ENCODE peak calls at places on chromosomes 11 and 22, in six cellular contexts. C, F, Q, P, N and M are unnamed samples.

GRCh38 chr11:8720868-8721739 is 38.5 kb downstream of the RPL27A start:
- DNase-seq in F (no peak), N (peak; percentile 71), C (no peak), P (peak; percentile 23), Q (no peak), M (no peak)

GRCh38 chr11:95074806-95075563 is 8.3 kb downstream of the SRSF8 start:
- DNase-seq in C (no peak), Q (no peak), N (no peak), F (no peak), P (no peak), M (no peak)

GRCh38 chr22:28369849-28370248 is 309.8 kb downstream of the TTC28 start:
- DNase-seq in C (no peak), Q (no peak), F (no peak), P (no peak), N (no peak), M (no peak)

GRCh38 chr22:35521358-35522264 is 19.0 kb upstream of the RASD2 start:
- DNase-seq in Q (no peak), P (no peak), F (no peak), N (no peak), C (no peak), M (no peak)

GRCh38 chr11:57426754-57427691 is at the start of gene SLC43A3:
- DNase-seq in P (peak; percentile 74), Q (peak; percentile 83), F (peak; percentile 79), N (peak; percentile 58), C (peak; percentile 82), M (peak; percentile 17)

GRCh38 chr11:63986156-63986931 is at the start of gene OTUB1:
- DNase-seq in F (peak; percentile 99), C (peak; percentile 86), N (peak; percentile 98), Q (peak; percentile 92), P (peak; percentile 94), M (peak; percentile 91)

GRCh38 chr11:35567737-35568465 is 42.5 kb upstream of the PAMR1 start:
- DNase-seq in F (peak; percentile 43), C (peak; percentile 65), N (peak; percentile 85), P (peak; percentile 56), Q (no peak), M (no peak)

GRCh38 chr22:44184006-44184405 is 3.3 kb downstream of the PARVG start:
- DNase-seq in C (no peak), P (no peak), F (no peak), N (no peak), Q (no peak), M (no peak)

GRCh38 chr11:27040302-27041115 is at the start of gene BBOX1:
- DNase-seq in Q (no peak), F (no peak), C (no peak), N (no peak), P (no peak), M (no peak)

GRCh38 chr22:11613898-11614755 is 3913.9 kb upstream of the OR11H1 start:
- DNase-seq in P (no peak), F (no peak), N (no peak), Q (no peak), C (no peak), M (no peak)

GRCh38 chr22:23054531-23055257 is 15.6 kb upstream of the GNAZ start:
- DNase-seq in P (no peak), F (peak; percentile 18), N (no peak), C (no peak), Q (peak; percentile 36), M (no peak)

GRCh38 chr22:50481440-50482106 is at the start of gene ADM2:
- DNase-seq in F (peak; percentile 79), C (no peak), Q (peak; percentile 89), P (peak; percentile 38), N (no peak), M (peak; percentile 49)

GRCh38 chr11:17405232-17406005 is 17.0 kb upstream of the KCNJ11 start:
- DNase-seq in C (peak; percentile 7), F (peak; percentile 54), N (no peak), Q (peak; percentile 55), P (peak; percentile 70), M (no peak)

GRCh38 chr11:63020671-63021255 is 5.1 kb upstream of the SLC22A8 start:
- DNase-seq in N (no peak), Q (peak; percentile 97), F (peak; percentile 85), P (no peak), C (no peak), M (peak; percentile 33)

GRCh38 chr22:27097933-27098332 is 440.5 kb downstream of the MIAT start:
- DNase-seq in Q (no peak), C (no peak), N (no peak), F (no peak), P (no peak), M (no peak)

GRCh38 chr11:132439711-132440300 is 1069.4 kb downstream of the NTM start:
- DNase-seq in C (no peak), Q (no peak), F (no peak), P (no peak), N (no peak), M (no peak)

GRCh38 chr22:44419429-44419828 is 78.6 kb downstream of the RTL6 start:
- DNase-seq in P (no peak), F (no peak), Q (no peak), N (no peak), C (peak; percentile 40), M (no peak)

GRCh38 chr11:67312187-67313021 is 9.1 kb downstream of the SSH3 start:
- DNase-seq in N (peak; percentile 86), Q (no peak), F (no peak), P (no peak), C (no peak), M (no peak)

GRCh38 chr11:86660011-86660595 is 12.3 kb downstream of the ME3 start:
- DNase-seq in N (no peak), P (peak; percentile 78), C (peak; percentile 77), F (no peak), Q (no peak), M (no peak)

GRCh38 chr22:41636467-41636866 is 15.4 kb downstream of the XRCC6 start:
- DNase-seq in F (no peak), Q (no peak), N (no peak), C (peak; percentile 30), P (no peak), M (no peak)

GRCh38 chr11:58905141-58905715 is 34.1 kb upstream of the GLYATL1 start:
- DNase-seq in C (peak; percentile 70), F (peak; percentile 72), N (no peak), Q (peak; percentile 80), P (peak; percentile 72), M (peak; percentile 59)

GRCh38 chr22:31238057-31238456 is 26.0 kb downstream of the LIMK2 start:
- DNase-seq in P (no peak), Q (no peak), C (no peak), F (no peak), N (no peak), M (no peak)

GRCh38 chr11:1839924-1840779 is 1.4 kb downstream of the TNNI2 start:
- DNase-seq in P (no peak), Q (no peak), N (no peak), F (no peak), C (no peak), M (no peak)
- H3K4ac ChIP-seq in P (no peak overlapping the region), Q (no peak overlapping the region), N (no peak overlapping the region), F (no peak overlapping the region), C (no peak overlapping the region), M (no peak overlapping the region)

DNA sequence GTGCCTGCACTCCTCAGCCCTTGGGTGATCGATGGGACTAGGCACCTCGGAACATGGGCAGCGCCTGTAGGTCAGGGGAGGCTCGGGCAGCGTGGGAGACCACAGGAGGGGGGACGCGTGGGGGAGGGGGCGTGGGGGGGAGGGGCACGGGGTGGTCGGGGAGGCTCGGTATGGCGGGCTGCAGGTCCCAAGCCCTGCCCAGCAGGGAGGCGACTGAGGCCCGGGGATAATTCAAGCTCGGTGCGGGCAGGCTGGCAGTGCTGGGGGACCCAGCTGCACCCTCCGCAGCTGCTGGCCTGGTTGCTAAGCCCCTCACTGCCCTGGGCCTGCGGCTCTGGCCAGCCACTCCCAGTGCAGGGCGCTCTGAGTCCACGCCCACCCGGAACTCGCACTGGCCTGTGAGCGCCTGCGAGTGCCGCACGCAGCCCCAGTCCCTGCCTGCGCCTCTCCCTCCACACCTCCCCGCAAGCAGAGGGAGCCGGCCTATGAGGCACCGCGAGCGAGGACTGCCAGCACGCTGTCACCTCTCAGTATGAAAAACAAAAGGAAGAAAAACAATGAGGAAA is 1698.3 kb upstream of the RAG2 start:
- DNase-seq in Q (no peak), N (no peak), P (no peak), C (no peak), F (no peak), M (no peak)
- H3K14ac ChIP-seq in Q (no peak overlapping the region), N (no peak overlapping the region), P (no peak overlapping the region), C (no peak overlapping the region), F (no peak overlapping the region), M (peak overlapping the region; percentile 63)

GRCh38 chr11:10454506-10454901 is 560 bp upstream of the AMPD3 start:
- DNase-seq in Q (no peak), F (no peak), P (no peak), N (no peak), C (no peak), M (no peak)

GRCh38 chr11:10453261-10453660 is 1.8 kb upstream of the AMPD3 start:
- DNase-seq in F (no peak), P (no peak), N (no peak), C (peak; percentile 21), Q (no peak), M (no peak)

GRCh38 chr11:10455637-10456487 is 798 bp downstream of the AMPD3 start:
- DNase-seq in C (peak; percentile 90), N (peak; percentile 68), P (peak; percentile 91), Q (peak; percentile 52), F (peak; percentile 66), M (peak; percentile 21)

GRCh38 chr11:10456519-10456918 is 1.5 kb downstream of the AMPD3 start:
- DNase-seq in C (no peak), P (no peak), N (no peak), Q (no peak), F (peak; percentile 25), M (no peak)

DNA sequence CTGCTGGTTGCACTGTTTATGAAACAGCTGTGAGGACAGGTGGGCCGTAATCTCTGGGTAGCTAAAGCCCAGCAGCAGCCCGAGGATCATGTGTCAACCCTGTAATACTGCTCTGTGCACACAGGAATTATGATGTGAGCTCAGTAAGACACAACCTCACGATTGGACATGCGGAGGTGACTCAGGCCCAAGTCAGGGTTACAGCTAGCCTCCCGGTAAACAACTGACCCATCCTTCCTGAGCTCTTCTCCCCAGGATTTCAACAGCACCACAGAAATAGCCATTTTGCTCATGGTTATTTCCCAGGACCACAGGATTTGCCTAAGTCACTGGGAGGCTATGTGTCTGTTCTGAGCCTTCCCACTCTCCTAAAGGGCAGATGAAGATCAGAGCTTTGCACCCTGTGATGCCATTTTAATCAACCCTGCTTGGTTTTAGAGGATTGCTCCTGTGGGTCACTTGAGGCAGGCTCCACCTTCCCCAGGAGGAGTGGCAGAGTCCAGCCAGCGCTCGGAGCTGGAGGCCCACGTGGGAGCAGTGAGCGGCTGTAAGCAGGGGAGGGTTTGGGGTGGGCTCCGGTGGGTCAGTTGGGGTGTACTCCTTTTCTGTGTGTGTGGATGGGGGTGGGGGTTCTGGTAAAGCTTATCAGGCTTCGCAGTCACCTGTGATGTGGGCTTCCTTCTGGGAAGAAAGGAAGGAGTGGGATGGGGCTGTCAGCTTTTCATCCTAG is at the start of gene AMPD3:
- DNase-seq in P (peak; percentile 99), N (peak; percentile 42), Q (peak; percentile 45), C (peak; percentile 99), F (peak; percentile 30), M (no peak)
- H3K4ac ChIP-seq in P (peak within 1 kb of the TSS; percentile 62), N (no peak within 1 kb of the TSS), Q (no peak within 1 kb of the TSS), C (peak within 1 kb of the TSS; percentile 97), F (no peak within 1 kb of the TSS), M (no peak within 1 kb of the TSS)

DNA sequence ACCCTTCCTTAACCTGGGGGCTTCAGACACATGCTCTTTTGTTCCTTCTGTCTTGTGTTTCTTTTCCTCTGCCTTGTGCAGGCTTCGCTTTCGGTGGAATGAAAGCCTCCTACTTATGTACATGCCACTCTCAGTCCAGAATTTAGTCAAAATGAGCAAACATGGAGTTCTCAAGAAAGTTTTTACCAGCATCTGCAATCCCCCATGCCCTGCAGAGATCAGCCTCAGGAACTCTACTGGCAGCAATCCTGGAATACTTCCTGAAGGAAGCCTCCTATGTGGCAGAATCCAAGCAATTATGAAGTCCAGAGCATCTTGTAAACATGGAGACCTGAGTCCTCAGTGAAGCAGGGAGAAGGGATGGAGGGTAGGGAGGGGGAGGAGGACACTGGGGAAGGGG is 58.5 kb downstream of the TENM4 start:
- DNase-seq in C (no peak), P (no peak), Q (no peak), N (peak; percentile 68), F (no peak), M (no peak)
- H3K14ac ChIP-seq in C (no peak overlapping the region), P (no peak overlapping the region), Q (no peak overlapping the region), N (no peak overlapping the region), F (no peak overlapping the region), M (no peak overlapping the region)